ENCODE peak calls at places on chromosome 1, in six cellular contexts. Q, F, V, A, U and I are unnamed samples.

GRCh38 chr1:235107368-235108184 is 21.1 kb downstream of the TOMM20 start:
- DNase-seq in Q (no peak), F (no peak), V (no peak), A (no peak), U (no peak), I (no peak)

GRCh38 chr1:219385786-219386427 is 212.2 kb downstream of the LYPLAL1 start:
- DNase-seq in Q (peak; percentile 48), F (no peak), V (no peak), A (peak; percentile 56), U (no peak), I (peak; percentile 24)

GRCh38 chr1:239951518-239952130 is 140.1 kb upstream of the FMN2 start:
- DNase-seq in Q (peak; percentile 23), F (no peak), V (peak; percentile 65), A (peak; percentile 91), U (no peak), I (peak; percentile 36)

GRCh38 chr1:174519845-174520244 is 72.1 kb downstream of the GPR52 start:
- DNase-seq in Q (no peak), F (no peak), V (no peak), A (no peak), U (no peak), I (no peak)

GRCh38 chr1:11967028-11967547 is 13.2 kb upstream of the MFN2 start:
- DNase-seq in Q (peak; percentile 25), F (no peak), V (peak; percentile 59), A (no peak), U (no peak), I (no peak)

GRCh38 chr1:183652547-183653467 is at the start of gene APOBEC4:
- DNase-seq in Q (peak; percentile 2), F (no peak), V (peak; percentile 48), A (no peak), U (no peak), I (peak; percentile 24)

GRCh38 chr1:247241687-247242086 is 14.2 kb upstream of the VN1R5 start:
- DNase-seq in Q (no peak), F (no peak), V (no peak), A (peak; percentile 9), U (no peak), I (no peak)

GRCh38 chr1:1260843-1261560 is 12.7 kb downstream of the UBE2J2 start:
- DNase-seq in Q (no peak), F (no peak), V (no peak), A (no peak), U (no peak), I (no peak)

GRCh38 chr1:212860713-212861581 is 2.9 kb downstream of the FLVCR1 start:
- DNase-seq in Q (peak; percentile 26), F (no peak), V (no peak), A (no peak), U (no peak), I (no peak)

GRCh38 chr1:3530086-3530930 is 75.8 kb downstream of the ARHGEF16 start:
- DNase-seq in Q (no peak), F (no peak), V (peak; percentile 17), A (no peak), U (no peak), I (peak; percentile 10)

GRCh38 chr1:26064591-26064990 is 2.8 kb downstream of the TRIM63 start:
- DNase-seq in Q (no peak), F (no peak), V (no peak), A (no peak), U (no peak), I (no peak)

GRCh38 chr1:173112129-173112528 is 61.4 kb upstream of the TNFSF18 start:
- DNase-seq in Q (no peak), F (no peak), V (no peak), A (peak; percentile 13), U (no peak), I (no peak)

GRCh38 chr1:119713039-119713537 is 1.4 kb downstream of the PHGDH start:
- DNase-seq in Q (peak; percentile 20), F (peak; percentile 91), V (no peak), A (peak; percentile 46), U (no peak), I (peak; percentile 33)

GRCh38 chr1:208107817-208108608 is 136.2 kb downstream of the PLXNA2 start:
- DNase-seq in Q (no peak), F (no peak), V (no peak), A (peak; percentile 58), U (no peak), I (no peak)

GRCh38 chr1:201080135-201080534 is 32.1 kb downstream of the CACNA1S start:
- DNase-seq in Q (no peak), F (no peak), V (no peak), A (no peak), U (no peak), I (no peak)

GRCh38 chr1:197857477-197857876 is 45.0 kb upstream of the C1orf53 start:
- DNase-seq in Q (no peak), F (no peak), V (no peak), A (no peak), U (no peak), I (no peak)

GRCh38 chr1:226549094-226549936 is 751 bp downstream of the STUM start:
- DNase-seq in Q (no peak), F (no peak), V (peak; percentile 14), A (peak; percentile 7), U (no peak), I (peak; percentile 14)

GRCh38 chr1:208098758-208099157 is 145.4 kb downstream of the PLXNA2 start:
- DNase-seq in Q (no peak), F (no peak), V (no peak), A (no peak), U (no peak), I (no peak)

GRCh38 chr1:44077421-44077820 is 41.2 kb upstream of the KLF17 start:
- DNase-seq in Q (no peak), F (no peak), V (no peak), A (no peak), U (no peak), I (no peak)

GRCh38 chr1:223258751-223259177 is 105.2 kb downstream of the SUSD4 start:
- DNase-seq in Q (no peak), F (peak; percentile 89), V (no peak), A (peak; percentile 55), U (no peak), I (no peak)